ENCODE peak calls at places on chromosomes 12 and 14, in four cellular contexts. E is HepG2, W is K562, N is HCT116. U is an unnamed sample.

GRCh38 chr14:105089746-105090492 is 24.7 kb upstream of the GPR132 start:
- DNase-seq in N (no peak), E (no peak), W (no peak), U (no peak)

GRCh38 chr12:62522984-62523383 is 56.4 kb downstream of the MON2 start:
- DNase-seq in E (no peak), W (no peak), N (no peak), U (no peak)

GRCh38 chr12:94659531-94659930 is 9.2 kb upstream of the TMCC3 start:
- DNase-seq in W (no peak), E (no peak), N (no peak), U (no peak)

GRCh38 chr12:1812650-1813302 is 7.6 kb upstream of the LRTM2 start:
- DNase-seq in W (peak; percentile 31), E (peak; percentile 79), N (no peak), U (no peak)

GRCh38 chr14:75350505-75351060 is 72.0 kb downstream of the FOS start:
- DNase-seq in E (no peak), W (no peak), N (no peak), U (no peak)

GRCh38 chr12:128994869-128995268 is 141.6 kb downstream of the GLT1D1 start:
- DNase-seq in W (no peak), N (no peak), E (no peak), U (no peak)

GRCh38 chr12:93244514-93245077 is 133.1 kb upstream of the NUDT4 start:
- DNase-seq in N (no peak), E (no peak), W (no peak), U (no peak)

GRCh38 chr12:76450690-76451089 is 102.5 kb upstream of the BBS10 start:
- DNase-seq in E (no peak), W (peak; percentile 14), N (peak; percentile 74), U (no peak)

GRCh38 chr14:81172353-81172752 is 48.4 kb downstream of the GTF2A1 start:
- DNase-seq in E (no peak), N (no peak), W (no peak), U (no peak)

GRCh38 chr14:23061995-23062394 is 4.7 kb upstream of the CDH24 start:
- DNase-seq in E (peak; percentile 87), N (peak; percentile 60), W (no peak), U (no peak)

GRCh38 chr12:55728185-55728931 is 451 bp downstream of the CD63 start:
- DNase-seq in E (no peak), W (peak; percentile 75), N (no peak), U (no peak)

GRCh38 chr12:22101749-22102243 is 55.8 kb downstream of the CMAS start:
- DNase-seq in N (no peak), W (no peak), E (no peak), U (no peak)
- TF ChIP-seq FOSL1 in N (no peak), W (no peak), E (no peak), U (no peak)

GRCh38 chr12:65818454-65819382 is 5.6 kb upstream of the HMGA2 start:
- DNase-seq in N (peak; percentile 75), E (no peak), W (no peak), U (no peak)

GRCh38 chr12:65823481-65824313 is 586 bp upstream of the HMGA2 start:
- DNase-seq in W (no peak), E (peak; percentile 76), N (peak; percentile 74), U (peak; percentile 72)

GRCh38 chr12:65822732-65823480 is 1.4 kb upstream of the HMGA2 start:
- DNase-seq in W (no peak), N (peak; percentile 84), E (peak; percentile 91), U (peak; percentile 74)

GRCh38 chr12:65824314-65824563 is at the start of gene HMGA2:
- DNase-seq in W (no peak), E (no peak), N (peak; percentile 78), U (peak; percentile 75)

GRCh38 chr12:65821336-65821735 is 2.9 kb upstream of the HMGA2 start:
- DNase-seq in E (no peak), N (no peak), W (no peak), U (no peak)
- TF ChIP-seq FOSL1 in E (no peak), N (no peak), W (no peak), U (no peak)

DNA sequence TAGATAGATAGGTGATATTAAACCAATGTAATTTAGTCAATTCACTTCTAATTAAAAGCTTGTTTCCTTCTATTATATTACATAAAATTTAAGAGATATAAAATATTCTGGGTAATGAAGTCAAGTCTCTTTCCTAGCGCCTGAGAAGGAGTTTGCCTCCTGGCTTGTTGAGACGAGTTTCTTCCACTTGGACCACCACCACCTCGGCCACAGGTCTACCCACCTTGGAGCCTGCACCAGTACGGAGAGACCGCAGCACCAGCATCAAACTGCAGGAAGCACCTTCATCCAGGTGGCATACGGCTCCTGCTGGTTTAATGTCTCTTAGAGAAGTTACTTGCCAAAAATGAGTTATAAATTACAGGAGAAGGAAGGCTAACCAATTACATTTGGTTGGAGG is 79.0 kb upstream of the SLCO1C1 start:
- DNase-seq in W (no peak), N (no peak), E (no peak), U (no peak)
- TF ChIP-seq FOSL1 in W (no peak), N (no peak), E (no peak), U (no peak)

GRCh38 chr14:68214431-68214830 is 394.9 kb downstream of the RAD51B start:
- DNase-seq in N (no peak), W (no peak), E (no peak), U (no peak)
- TF ChIP-seq FOSL1 in N (no peak), W (no peak), E (no peak), U (no peak)

DNA sequence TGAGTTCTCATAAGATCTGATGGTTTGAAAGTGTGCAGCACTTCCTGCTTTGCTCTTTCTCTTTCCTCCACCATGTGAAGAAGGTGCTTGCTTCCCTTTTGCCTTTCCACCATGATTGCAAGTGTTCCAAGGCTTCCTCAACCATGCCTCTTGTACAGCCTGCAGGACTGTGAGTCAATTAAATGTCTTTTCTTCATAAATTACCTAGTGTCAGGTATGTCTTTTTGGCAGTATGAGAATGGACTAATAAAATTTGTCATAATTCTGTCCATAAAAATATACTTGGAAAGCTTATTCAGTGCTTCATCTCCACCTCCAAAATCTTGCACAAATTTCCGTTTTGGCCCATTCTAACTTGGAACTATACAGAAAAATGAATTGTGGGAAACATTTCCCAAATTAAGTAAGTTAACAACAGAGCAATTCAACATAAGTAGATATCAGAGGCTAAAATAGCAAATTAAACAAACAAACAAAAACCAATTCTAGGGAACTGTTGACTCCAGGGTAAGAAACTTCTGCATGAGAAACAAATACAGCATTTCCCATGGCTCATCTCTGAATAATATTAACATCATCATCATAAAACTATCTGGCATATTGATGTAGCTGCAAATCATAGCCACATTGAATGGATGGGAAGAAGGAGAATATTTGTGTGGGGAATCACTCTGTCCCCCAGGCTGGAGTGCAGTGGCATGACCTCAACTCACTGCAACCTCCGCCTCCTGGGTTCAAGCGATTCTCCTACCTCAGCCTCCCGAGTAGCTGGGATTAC is 459.5 kb upstream of the FAR2 start:
- DNase-seq in W (no peak), N (no peak), E (no peak), U (no peak)
- TF ChIP-seq FOSL1 in W (no peak), N (no peak), E (no peak), U (no peak)

DNA sequence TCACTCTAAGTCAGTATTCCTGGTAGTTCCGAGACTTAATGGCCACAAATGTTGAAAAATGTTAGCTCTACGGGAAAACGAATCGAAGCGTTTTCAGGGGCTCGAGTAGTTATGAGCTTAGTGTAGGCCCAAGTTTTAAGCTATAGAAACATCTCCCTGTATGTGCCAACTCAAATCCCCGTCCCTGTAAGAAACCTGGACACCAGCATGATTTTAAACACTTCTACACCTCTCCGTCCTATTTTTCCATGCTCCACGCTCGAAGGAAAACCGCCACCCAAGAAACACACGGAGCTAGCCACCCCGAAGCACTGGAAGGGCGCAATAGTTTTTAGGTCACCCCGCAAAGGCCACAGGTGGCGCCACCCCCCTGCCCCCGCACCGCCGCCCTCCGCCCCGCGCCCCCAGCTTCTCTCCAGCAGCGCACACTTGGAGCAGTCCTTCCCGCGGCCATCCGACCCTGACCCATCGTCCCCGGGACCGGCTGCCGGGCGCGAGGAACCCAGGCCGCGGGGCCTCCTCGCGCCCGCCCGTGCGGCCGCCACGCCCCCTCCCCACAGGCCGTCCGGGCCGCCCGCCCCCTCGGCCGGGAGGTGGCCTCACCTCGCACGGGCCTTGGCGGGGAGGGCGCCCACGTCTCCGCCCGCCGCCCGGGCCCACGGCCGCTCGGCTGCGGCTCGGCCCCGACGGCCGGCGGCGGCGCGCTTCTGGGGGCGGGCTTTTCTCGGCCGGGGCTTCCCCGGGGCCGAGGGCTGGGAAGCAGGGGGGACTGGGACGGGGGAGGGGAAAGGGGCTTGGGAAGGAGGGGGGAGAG is 519 bp downstream of the R3HDM2 start:
- DNase-seq in W (peak; percentile 94), N (no peak), E (no peak), U (peak; percentile 66)
- TF ChIP-seq FOSL1 in W (no peak), N (no peak), E (no peak), U (no peak)